ENCODE peak calls at places on chromosomes 1 and 21, in five cellular contexts. S is fibroblast of lung, J is DND-41, F is sigmoid colon, X is heart left ventricle. V is an unnamed sample.
A peak's percentile ranks its signal among the peaks of the same experiment; 100 is the strongest.

GRCh38 chr21:40835179-40835694 is 11.7 kb downstream of the DSCAM start:
- DNase-seq in X (no peak), F (no peak), S (no peak), J (no peak), V (no peak)

GRCh38 chr1:224199679-224200078 is 16.6 kb downstream of the DEGS1 start:
- DNase-seq in X (no peak), S (no peak), J (no peak), F (no peak), V (no peak)

GRCh38 chr1:75672528-75673393 is 51.7 kb upstream of the ACADM start:
- DNase-seq in F (no peak), S (peak; percentile 39), X (no peak), J (no peak), V (no peak)

GRCh38 chr1:51063121-51063520 is 38.9 kb upstream of the C1orf185 start:
- DNase-seq in X (no peak), F (no peak), J (no peak), S (peak; percentile 53), V (no peak)

GRCh38 chr1:74199504-74199903 is 1.5 kb downstream of the FPGT start:
- DNase-seq in S (no peak), F (no peak), J (no peak), X (no peak), V (no peak)

GRCh38 chr1:206797534-206798383 is 25.5 kb upstream of the IL10 start:
- DNase-seq in X (no peak), J (peak; percentile 45), S (no peak), F (no peak), V (no peak)

GRCh38 chr1:170808229-170808870 is 127.0 kb upstream of the MROH9 start:
- DNase-seq in S (no peak), J (no peak), X (no peak), F (no peak), V (no peak)

GRCh38 chr1:21861602-21862429 is 49.8 kb downstream of the LDLRAD2 start:
- DNase-seq in J (no peak), S (peak; percentile 60), X (no peak), F (no peak), V (no peak)

GRCh38 chr1:210489491-210489890 is 160.8 kb downstream of the HHAT start:
- DNase-seq in J (no peak), S (no peak), F (no peak), X (no peak), V (no peak)

GRCh38 chr1:226793620-226794276 is 54.7 kb upstream of the ITPKB start:
- DNase-seq in S (no peak), F (no peak), J (no peak), X (no peak), V (no peak)

GRCh38 chr1:107145637-107146036 is 4.8 kb downstream of the NTNG1 start:
- DNase-seq in S (no peak), J (no peak), F (no peak), X (no peak), V (no peak)

GRCh38 chr1:6922096-6922931 is 137.1 kb downstream of the CAMTA1 start:
- DNase-seq in J (no peak), F (peak; percentile 91), X (peak; percentile 68), S (peak; percentile 23), V (no peak)

GRCh38 chr1:110580244-110580643 is 25.9 kb downstream of the KCNA2 start:
- DNase-seq in J (no peak), F (no peak), X (no peak), S (no peak), V (no peak)

GRCh38 chr1:2288308-2288707 is 60.2 kb downstream of the SKI start:
- DNase-seq in S (no peak), J (peak; percentile 43), X (no peak), F (no peak), V (no peak)

GRCh38 chr1:184260382-184260781 is 126.4 kb upstream of the C1orf21 start:
- DNase-seq in J (no peak), F (no peak), X (no peak), S (peak; percentile 16), V (no peak)

GRCh38 chr1:169466259-169467230 is 19.2 kb downstream of the SLC19A2 start:
- DNase-seq in X (no peak), J (peak; percentile 44), S (peak; percentile 71), F (no peak), V (no peak)

GRCh38 chr1:212699104-212699838 is 369 bp downstream of the BATF3 start:
- DNase-seq in X (peak; percentile 35), S (peak; percentile 23), F (peak; percentile 69), J (peak; percentile 51), V (peak; percentile 74)

GRCh38 chr1:16410803-16411202 is 26.4 kb downstream of the SPATA21 start:
- DNase-seq in J (no peak), S (no peak), X (no peak), F (no peak), V (no peak)

GRCh38 chr1:112504002-112504401 is 4.8 kb upstream of the WNT2B start:
- DNase-seq in S (no peak), X (no peak), J (no peak), F (no peak), V (no peak)

GRCh38 chr1:26608895-26609294 is 79.3 kb downstream of the RPS6KA1 start:
- DNase-seq in X (no peak), J (no peak), S (peak; percentile 15), F (no peak), V (no peak)

GRCh38 chr1:88867743-88868521 is 23.4 kb downstream of the GTF2B start:
- DNase-seq in F (no peak), S (peak; percentile 80), X (no peak), J (no peak), V (no peak)

GRCh38 chr1:92994105-92994712 is 32.9 kb upstream of the DIPK1A start:
- DNase-seq in X (peak; percentile 76), J (peak; percentile 81), F (peak; percentile 89), S (peak; percentile 87), V (no peak)

GRCh38 chr1:6580119-6580587 is 359 bp downstream of the ZBTB48 start:
- DNase-seq in F (no peak), J (no peak), S (no peak), X (no peak), V (no peak)

GRCh38 chr1:70947864-70948263 is 99.8 kb downstream of the PTGER3 start:
- DNase-seq in S (no peak), F (no peak), X (no peak), J (no peak), V (no peak)

GRCh38 chr1:14215151-14215550 is 383.3 kb upstream of the KAZN start:
- DNase-seq in S (no peak), J (no peak), F (no peak), X (no peak), V (no peak)

GRCh38 chr1:33442141-33442540 is 11.2 kb upstream of the PHC2 start:
- DNase-seq in S (peak; percentile 33), J (no peak), F (no peak), X (no peak), V (no peak)

GRCh38 chr1:52127181-52128175 is 14.4 kb upstream of the ZFYVE9 start:
- DNase-seq in S (peak; percentile 83), F (no peak), X (peak; percentile 25), J (peak; percentile 37), V (no peak)

GRCh38 chr1:229231754-229232119 is 39.2 kb upstream of the RAB4A start:
- DNase-seq in J (no peak), X (no peak), S (no peak), F (no peak), V (no peak)

GRCh38 chr1:18157352-18157751 is 49.8 kb downstream of the IGSF21 start:
- DNase-seq in F (no peak), J (no peak), X (no peak), S (no peak), V (no peak)

GRCh38 chr1:109979489-109980091 is 5.0 kb upstream of the AHCYL1 start:
- DNase-seq in F (no peak), J (no peak), S (peak; percentile 68), X (no peak), V (no peak)

GRCh38 chr1:220342853-220343252 is 70.6 kb upstream of the RAB3GAP2 start:
- DNase-seq in S (no peak), X (no peak), J (no peak), F (no peak), V (no peak)

GRCh38 chr1:220339581-220339980 is 67.3 kb upstream of the RAB3GAP2 start:
- DNase-seq in S (no peak), J (no peak), F (no peak), X (no peak), V (no peak)

GRCh38 chr1:220335668-220336067 is 63.4 kb upstream of the RAB3GAP2 start:
- DNase-seq in X (no peak), J (no peak), F (no peak), S (no peak), V (peak; percentile 72)

GRCh38 chr1:220336391-220337065 is 64.3 kb upstream of the RAB3GAP2 start:
- DNase-seq in J (no peak), F (no peak), X (no peak), S (no peak), V (no peak)

DNA sequence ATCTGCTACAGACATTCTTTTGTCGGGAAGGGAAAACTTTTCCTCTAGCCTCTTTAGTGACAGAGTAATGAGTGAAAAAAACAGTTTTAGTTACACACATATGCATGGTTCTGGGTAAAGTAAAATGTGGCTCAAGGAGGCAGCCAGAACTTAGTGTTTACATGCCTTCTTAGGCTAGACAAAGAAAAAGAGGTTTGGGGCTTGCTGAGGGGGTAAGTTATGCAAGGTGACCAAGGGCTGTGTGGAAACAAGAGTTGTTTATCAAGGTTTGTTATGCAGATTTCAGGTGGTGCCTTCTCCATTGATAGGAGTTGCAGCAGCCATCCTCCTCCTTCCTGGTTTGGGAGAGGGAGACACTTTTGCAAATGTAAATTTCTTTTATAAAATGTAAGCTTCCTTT is 66.5 kb upstream of the RAB3GAP2 start:
- DNase-seq in F (no peak), J (no peak), X (no peak), S (no peak), V (no peak)
- H3K27ac ChIP-seq in F (no peak overlapping the region), J (no peak overlapping the region), X (no peak overlapping the region), S (no peak overlapping the region), V (no peak overlapping the region)

DNA sequence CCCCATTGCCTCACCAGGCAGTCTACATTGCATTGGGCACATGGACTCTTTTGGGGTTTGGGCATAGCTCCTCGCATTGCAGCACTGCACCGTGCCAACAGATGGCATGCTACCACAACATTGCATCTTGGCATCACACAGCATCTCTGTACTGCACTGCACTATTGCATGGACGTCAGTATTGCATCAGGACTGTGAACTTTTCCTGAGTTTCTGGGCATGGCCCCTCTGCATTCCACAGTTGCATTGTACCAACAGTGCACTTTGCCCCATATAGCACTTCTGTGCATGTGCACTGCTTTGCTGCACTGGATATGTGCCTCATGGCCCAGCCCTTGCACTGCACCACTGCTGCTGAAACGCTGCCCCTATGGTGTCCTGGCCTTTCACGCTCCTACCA is 9.6 kb downstream of the PTPRU start:
- DNase-seq in J (peak; percentile 50), F (no peak), S (peak; percentile 78), X (no peak), V (no peak)
- TF ChIP-seq CTCF in J (peak; percentile 76), F (no peak), S (peak; percentile 35), X (peak; percentile 33), V (peak; percentile 26)

GRCh38 chr1:44131411-44131810 is 10.0 kb downstream of the KLF18 start:
- DNase-seq in S (no peak), F (no peak), X (no peak), J (no peak), V (no peak)
- H3K27ac ChIP-seq in S (no peak overlapping the region), F (no peak overlapping the region), X (no peak overlapping the region), J (no peak overlapping the region), V (no peak overlapping the region)

DNA sequence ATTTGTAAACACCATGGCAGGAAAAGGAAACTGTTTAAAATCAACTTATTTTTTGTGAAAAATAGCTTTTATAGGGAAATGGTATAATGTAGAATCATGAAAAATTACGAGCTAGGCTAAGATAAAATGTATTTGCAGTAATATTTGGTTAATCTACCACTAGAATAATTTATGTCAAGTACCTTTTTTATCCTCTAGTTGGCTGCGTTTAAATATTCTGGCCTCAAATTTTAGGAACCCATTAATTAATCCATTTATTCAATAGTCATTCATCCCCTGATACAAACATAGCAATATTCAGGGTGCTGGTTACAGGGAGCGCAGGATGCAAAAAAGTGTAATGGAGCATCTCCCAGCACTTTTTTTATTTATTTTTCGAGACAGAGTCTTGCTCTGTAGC is 8.6 kb upstream of the IER5 start:
- DNase-seq in F (no peak), S (no peak), J (no peak), X (no peak), V (no peak)
- TF ChIP-seq CTCF in F (no peak), S (no peak), J (no peak), X (no peak), V (no peak)

V was measured in lower lobe of right lung.